ENCODE peak calls at places on chromosomes 12 and 14, in ten cellular contexts. E is stomach, B is esophagus muscularis mucosa, G is sigmoid colon, R is suprapubic skin, N is GM12878, X is A549, A is SK-N-SH, P is tibial nerve, V is K562. K is an unnamed sample.

GRCh38 chr12:90757957-90758356 is 197.0 kb downstream of the CCER1 start:
- DNase-seq in E (no peak), B (no peak), G (no peak), R (no peak), N (no peak), X (no peak), A (no peak), P (no peak), V (no peak), K (no peak)

GRCh38 chr14:53190938-53191337 is 37.8 kb upstream of the DDHD1 start:
- DNase-seq in E (no peak), B (no peak), G (no peak), R (no peak), N (no peak), X (no peak), A (no peak), P (no peak), V (no peak), K (no peak)

GRCh38 chr14:98177551-98177950 is 1094.4 kb downstream of the BCL11B start:
- DNase-seq in E (no peak), B (no peak), G (no peak), R (no peak), N (no peak), X (no peak), A (no peak), P (no peak), V (no peak), K (no peak)

GRCh38 chr14:92470215-92470614 is 43.4 kb upstream of the RIN3 start:
- DNase-seq in E (no peak), B (no peak), G (no peak), R (no peak), N (no peak), X (peak), A (no peak), P (no peak), V (no peak), K (no peak)

GRCh38 chr12:131882804-131883520 is 11.5 kb upstream of the ULK1 start:
- DNase-seq in E (no peak), B (no peak), G (no peak), R (no peak), N (no peak), X (peak), A (no peak), P (no peak), V (no peak), K (no peak)

GRCh38 chr14:20624495-20625070 is 16.9 kb downstream of the OR6S1 start:
- DNase-seq in E (peak), B (no peak), G (peak), R (peak), N (no peak), X (peak), A (no peak), P (peak), V (peak), K (peak)

GRCh38 chr12:66092559-66093269 is 37.8 kb downstream of the LLPH start:
- DNase-seq in E (no peak), B (no peak), G (no peak), R (no peak), N (no peak), X (peak), A (no peak), P (no peak), V (no peak), K (no peak)

GRCh38 chr14:99510556-99511139 is 29.4 kb downstream of the CCNK start:
- DNase-seq in E (no peak), B (no peak), G (no peak), R (no peak), N (no peak), X (no peak), A (peak), P (no peak), V (no peak), K (no peak)

GRCh38 chr12:112973016-112973711 is 5.2 kb upstream of the OAS2 start:
- DNase-seq in E (no peak), B (no peak), G (no peak), R (no peak), N (no peak), X (no peak), A (no peak), P (no peak), V (no peak), K (no peak)

GRCh38 chr12:57455374-57456144 is 452 bp downstream of the INHBE start:
- DNase-seq in E (no peak), B (no peak), G (no peak), R (no peak), N (no peak), X (no peak), A (no peak), P (no peak), V (no peak), K (no peak)

GRCh38 chr12:107228076-107228475 is 134.7 kb upstream of the CRY1 start:
- DNase-seq in E (no peak), B (no peak), G (no peak), R (no peak), N (no peak), X (no peak), A (no peak), P (no peak), V (no peak), K (no peak)

GRCh38 chr14:69101331-69101826 is 51.5 kb downstream of the DCAF5 start:
- DNase-seq in E (no peak), B (no peak), G (no peak), R (no peak), N (no peak), X (peak), A (peak), P (peak), V (peak), K (no peak)

GRCh38 chr14:31990959-31991541 is 86.1 kb upstream of the ARHGAP5 start:
- DNase-seq in E (no peak), B (no peak), G (no peak), R (no peak), N (no peak), X (no peak), A (no peak), P (no peak), V (no peak), K (no peak)

GRCh38 chr12:93784339-93785086 is 107.3 kb downstream of the CRADD start:
- DNase-seq in E (no peak), B (peak), G (peak), R (peak), N (no peak), X (peak), A (peak), P (peak), V (peak), K (peak)

GRCh38 chr12:132061197-132061596 is 82.9 kb downstream of the DDX51 start:
- DNase-seq in E (no peak), B (no peak), G (no peak), R (no peak), N (no peak), X (no peak), A (no peak), P (no peak), V (no peak), K (no peak)

GRCh38 chr12:99020871-99021270 is 375.8 kb downstream of the APAF1 start:
- DNase-seq in E (no peak), B (no peak), G (no peak), R (no peak), N (no peak), X (no peak), A (no peak), P (no peak), V (no peak), K (no peak)

GRCh38 chr12:75971253-75971652 is 60.3 kb downstream of the PHLDA1 start:
- DNase-seq in E (no peak), B (no peak), G (no peak), R (no peak), N (no peak), X (no peak), A (no peak), P (no peak), V (no peak), K (no peak)

GRCh38 chr14:76537912-76538647 is 162.1 kb downstream of the ESRRB start:
- DNase-seq in E (no peak), B (no peak), G (peak), R (no peak), N (no peak), X (no peak), A (peak), P (no peak), V (no peak), K (no peak)

GRCh38 chr12:57042695-57043094 is 7.2 kb downstream of the MYO1A start:
- DNase-seq in E (no peak), B (no peak), G (no peak), R (no peak), N (no peak), X (no peak), A (no peak), P (no peak), V (no peak), K (no peak)

DNA sequence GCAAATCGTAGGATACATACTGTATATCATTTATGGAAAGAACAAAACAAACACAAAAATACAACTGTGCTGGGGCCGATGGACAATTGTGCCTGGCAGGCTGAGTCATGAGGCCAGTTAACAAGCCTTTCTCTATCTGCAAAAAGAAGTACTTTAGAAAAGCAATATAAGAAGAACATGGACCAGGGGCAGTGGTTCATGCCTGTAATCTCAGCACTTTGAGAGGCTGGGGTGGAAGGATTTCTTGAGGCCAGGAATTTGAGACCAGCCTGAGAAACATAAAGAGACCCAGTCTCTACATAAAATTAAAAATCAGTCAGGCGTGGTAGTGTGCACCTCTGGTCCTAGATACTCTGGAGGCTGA is 13.8 kb upstream of the CD27 start:
- DNase-seq in E (peak), B (no peak), G (no peak), R (peak), N (no peak), X (no peak), A (no peak), P (no peak), V (no peak), K (no peak)
- H3K4me3 ChIP-seq in E (no peak), B (peak), G (peak), R (peak), N (no peak), X (no peak), A (no peak), P (peak), V (peak), K (no peak)

GRCh38 chr12:82627799-82628198 is 58.9 kb upstream of the TMTC2 start:
- DNase-seq in E (no peak), B (no peak), G (no peak), R (no peak), N (no peak), X (peak), A (peak), P (no peak), V (no peak), K (no peak)
- TF ChIP-seq CTCF in E (no peak), B (no peak), G (no peak), R (no peak), N (peak), X (peak), A (peak), P (no peak), V (no peak), K (no peak)

GRCh38 chr12:54217774-54218221 is 29.0 kb upstream of the SMUG1 start:
- DNase-seq in E (peak), B (no peak), G (no peak), R (peak), N (no peak), X (no peak), A (no peak), P (no peak), V (no peak), K (peak)
- TF ChIP-seq EP300 in E (no peak), B (no peak), G (no peak), R (no peak), N (no peak), X (no peak), A (no peak), P (no peak), V (no peak), K (no peak)

GRCh38 chr12:6915023-6915788 is 826 bp downstream of the ENO2 start:
- DNase-seq in E (no peak), B (no peak), G (peak), R (no peak), N (no peak), X (peak), A (peak), P (peak), V (peak), K (no peak)
- H3K4me3 ChIP-seq in E (peak), B (peak), G (peak), R (peak), N (peak), X (peak), A (peak), P (peak), V (peak), K (peak)

GRCh38 chr12:3099146-3099545 is 22.0 kb downstream of the TSPAN9 start:
- DNase-seq in E (no peak), B (no peak), G (no peak), R (no peak), N (no peak), X (no peak), A (no peak), P (no peak), V (no peak), K (no peak)

GRCh38 chr12:3102721-3103410 is 25.7 kb downstream of the TSPAN9 start:
- DNase-seq in E (no peak), B (no peak), G (peak), R (no peak), N (no peak), X (no peak), A (no peak), P (peak), V (no peak), K (no peak)

GRCh38 chr12:3103806-3104205 is 26.6 kb downstream of the TSPAN9 start:
- DNase-seq in E (no peak), B (no peak), G (no peak), R (no peak), N (no peak), X (no peak), A (peak), P (no peak), V (no peak), K (no peak)

GRCh38 chr12:3098436-3098835 is 21.3 kb downstream of the TSPAN9 start:
- DNase-seq in E (no peak), B (no peak), G (no peak), R (no peak), N (no peak), X (no peak), A (no peak), P (no peak), V (no peak), K (no peak)

DNA sequence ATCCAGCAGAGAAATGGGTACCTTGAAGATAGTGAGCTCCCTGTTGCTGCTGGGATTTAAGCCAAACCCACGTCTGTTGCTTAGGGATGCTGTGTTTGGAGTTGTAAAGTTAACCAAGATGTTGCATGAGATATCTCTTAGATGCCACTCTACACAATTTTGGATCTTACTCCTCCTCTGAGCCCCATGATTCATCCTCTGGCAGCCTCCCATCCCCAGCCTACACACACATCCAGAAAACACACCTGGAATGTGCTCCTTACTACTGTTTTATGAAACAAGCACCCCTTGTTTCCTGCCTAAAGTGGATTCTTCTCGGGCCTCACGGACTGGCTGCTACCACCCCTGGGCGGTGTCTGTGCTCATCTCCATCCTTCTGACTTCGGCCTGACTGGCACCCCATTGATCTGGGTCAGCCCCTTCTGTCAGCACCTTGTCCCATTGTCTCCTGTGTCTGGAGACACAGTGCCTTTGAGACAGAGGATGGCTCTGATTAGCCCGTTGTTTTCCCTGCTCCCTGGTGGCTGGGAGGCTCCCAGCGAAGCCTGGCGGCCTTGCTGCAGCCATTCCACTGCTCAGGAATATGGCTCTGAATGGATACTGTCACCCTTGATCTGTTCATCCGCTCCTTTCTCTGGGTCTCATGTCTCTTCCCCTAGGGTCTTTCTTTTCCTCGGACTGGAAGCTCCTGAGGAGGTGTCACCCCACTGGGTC is 24.3 kb downstream of the TSPAN9 start:
- DNase-seq in E (no peak), B (no peak), G (no peak), R (no peak), N (no peak), X (no peak), A (no peak), P (no peak), V (no peak), K (no peak)
- TF ChIP-seq CTCF in E (no peak), B (no peak), G (no peak), R (no peak), N (no peak), X (no peak), A (no peak), P (no peak), V (no peak), K (no peak)

DNA sequence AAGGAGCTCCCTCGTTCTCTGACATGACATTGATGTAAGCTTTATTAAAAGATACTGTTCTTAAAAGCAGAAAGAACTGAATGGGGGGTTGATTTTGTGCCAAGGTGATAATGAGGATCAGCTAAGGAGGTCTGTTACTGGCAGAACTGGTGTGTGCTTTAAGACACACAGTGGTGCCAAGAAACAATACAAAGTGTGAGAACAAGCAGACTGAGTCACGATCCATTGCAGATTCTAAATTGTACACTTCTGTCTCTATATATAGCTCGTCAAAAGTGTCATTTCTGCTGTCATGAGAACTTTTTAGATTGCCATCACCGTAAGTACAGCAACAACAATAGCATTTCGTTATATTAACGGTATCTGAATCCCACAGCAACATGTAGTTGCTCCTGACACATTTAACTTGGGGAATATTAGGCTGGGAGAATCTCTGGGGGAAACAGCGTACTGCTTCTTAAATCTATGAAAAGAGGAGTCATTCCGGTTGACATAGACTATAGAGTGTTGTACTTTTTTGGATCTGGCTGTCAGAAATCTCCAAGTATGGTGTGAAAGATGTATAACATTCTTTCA is 151.3 kb upstream of the PRKD1 start:
- DNase-seq in E (no peak), B (no peak), G (no peak), R (no peak), N (no peak), X (no peak), A (no peak), P (no peak), V (no peak), K (no peak)
- TF ChIP-seq EP300 in E (no peak), B (no peak), G (no peak), R (no peak), N (no peak), X (no peak), A (no peak), P (no peak), V (no peak), K (no peak)

GRCh38 chr12:78101181-78101876 is 270.6 kb downstream of the NAV3 start:
- DNase-seq in E (no peak), B (no peak), G (no peak), R (no peak), N (no peak), X (no peak), A (no peak), P (no peak), V (no peak), K (no peak)
- H3K4me3 ChIP-seq in E (no peak), B (no peak), G (no peak), R (no peak), N (no peak), X (no peak), A (no peak), P (no peak), V (no peak), K (no peak)

K was measured in ovary.